ENCODE peak calls at places on chromosomes 6 and 20, in ten cellular contexts. J, S, W, K, O, G, E, B, C and D are unnamed samples.

GRCh38 chr6:88380083-88380482 is 213.9 kb upstream of the CNR1 start:
- DNase-seq in E (no peak), J (peak; percentile 77), K (peak; percentile 27), O (no peak), S (peak; percentile 64), G (no peak), C (no peak), B (peak; percentile 88), W (no peak), D (peak; percentile 65)

GRCh38 chr6:73653571-73654424 is at the start of gene SLC17A5:
- DNase-seq in W (peak; percentile 76), J (peak; percentile 97), K (peak; percentile 94), G (peak; percentile 95), S (peak; percentile 95), B (peak; percentile 99), C (peak; percentile 88), O (peak; percentile 86), E (peak; percentile 94), D (peak; percentile 92)

GRCh38 chr6:15892369-15892768 is 229.5 kb upstream of the DTNBP1 start:
- DNase-seq in K (no peak), B (no peak), C (no peak), S (no peak), J (no peak), W (no peak), E (no peak), O (no peak), G (no peak), D (peak; percentile 70)

GRCh38 chr6:72783035-72783434 is 161.2 kb downstream of the KCNQ5 start:
- DNase-seq in W (no peak), E (no peak), K (no peak), S (no peak), J (no peak), G (no peak), O (no peak), C (no peak), B (no peak), D (no peak)

GRCh38 chr6:72616406-72617015 is 5.4 kb upstream of the KCNQ5 start:
- DNase-seq in C (no peak), O (peak; percentile 32), E (no peak), B (no peak), G (peak; percentile 67), J (peak; percentile 55), K (no peak), W (no peak), S (peak; percentile 59), D (peak; percentile 63)

GRCh38 chr6:166586424-166587156 is at the start of gene RAMACL:
- DNase-seq in K (no peak), C (peak; percentile 8), J (no peak), O (peak; percentile 40), E (peak; percentile 61), W (no peak), B (peak; percentile 49), S (no peak), G (peak; percentile 74), D (peak; percentile 7)

GRCh38 chr20:22001886-22002285 is 296.4 kb downstream of the PAX1 start:
- DNase-seq in B (no peak), K (no peak), E (no peak), O (no peak), G (no peak), W (no peak), C (no peak), J (peak; percentile 33), S (no peak), D (no peak)

GRCh38 chr6:168050861-168051586 is 28.0 kb downstream of the FRMD1 start:
- DNase-seq in O (no peak), S (no peak), J (no peak), E (no peak), G (no peak), K (no peak), W (no peak), C (no peak), B (no peak), D (no peak)

GRCh38 chr20:47558295-47558694 is 56.6 kb downstream of the NCOA3 start:
- DNase-seq in S (no peak), K (no peak), B (peak; percentile 57), W (no peak), J (no peak), E (no peak), C (no peak), G (no peak), O (no peak), D (no peak)

GRCh38 chr6:52843600-52843999 is 3.0 kb upstream of the GSTA5 start:
- DNase-seq in K (no peak), G (no peak), O (no peak), J (no peak), B (no peak), W (no peak), S (no peak), E (no peak), C (no peak), D (no peak)

GRCh38 chr6:21305827-21306469 is 287.6 kb upstream of the SOX4 start:
- DNase-seq in K (no peak), O (no peak), E (no peak), B (no peak), G (no peak), S (peak; percentile 50), J (peak; percentile 37), C (no peak), W (no peak), D (peak; percentile 33)

GRCh38 chr6:73888050-73888449 is 192.0 kb downstream of the CD109 start:
- DNase-seq in B (no peak), E (no peak), C (no peak), O (no peak), W (no peak), S (peak; percentile 13), J (no peak), K (no peak), G (no peak), D (no peak)

GRCh38 chr6:167858086-167858591 is 31.4 kb downstream of the AFDN start:
- DNase-seq in G (no peak), K (no peak), J (peak; percentile 40), S (peak; percentile 49), C (no peak), W (no peak), O (no peak), E (no peak), B (no peak), D (no peak)

GRCh38 chr6:17173071-17173470 is 71.2 kb downstream of the STMND1 start:
- DNase-seq in C (no peak), G (no peak), W (no peak), K (no peak), B (no peak), O (no peak), E (no peak), S (peak; percentile 19), J (peak; percentile 8), D (no peak)

GRCh38 chr20:23106271-23106851 is 20.2 kb upstream of the CD93 start:
- DNase-seq in S (peak; percentile 68), W (no peak), J (no peak), E (no peak), C (no peak), K (no peak), B (no peak), O (no peak), G (no peak), D (no peak)

GRCh38 chr20:11719153-11719552 is 198.5 kb upstream of the BTBD3 start:
- DNase-seq in W (no peak), S (no peak), G (no peak), K (no peak), J (no peak), O (no peak), E (no peak), B (no peak), C (no peak), D (no peak)

GRCh38 chr20:10927011-10927583 is 253.3 kb upstream of the JAG1 start:
- DNase-seq in E (no peak), K (no peak), J (no peak), O (no peak), W (no peak), G (no peak), C (no peak), B (no peak), S (no peak), D (no peak)

GRCh38 chr6:15622045-15622750 is 40.6 kb downstream of the DTNBP1 start:
- DNase-seq in B (no peak), O (no peak), J (no peak), S (peak; percentile 23), C (no peak), E (no peak), G (no peak), W (no peak), K (no peak), D (peak; percentile 21)

GRCh38 chr20:57392512-57393271 is 1.5 kb downstream of the RBM38 start:
- DNase-seq in G (peak; percentile 72), W (peak; percentile 73), K (peak; percentile 61), J (no peak), E (peak; percentile 96), S (no peak), B (no peak), C (peak; percentile 49), O (peak; percentile 95), D (peak; percentile 12)

GRCh38 chr6:144675231-144675861 is 390.2 kb downstream of the UTRN start:
- DNase-seq in O (peak; percentile 35), S (peak; percentile 59), W (no peak), B (peak; percentile 81), C (no peak), K (no peak), J (no peak), G (peak; percentile 49), E (peak; percentile 75), D (no peak)

GRCh38 chr20:32448306-32449056 is 90.3 kb downstream of the ASXL1 start:
- DNase-seq in S (no peak), B (peak; percentile 84), C (no peak), J (no peak), E (no peak), G (no peak), W (no peak), K (no peak), O (no peak), D (no peak)

GRCh38 chr6:46983007-46983411 is 59.1 kb downstream of the ADGRF1 start:
- DNase-seq in W (no peak), S (peak; percentile 9), E (no peak), O (no peak), B (no peak), K (no peak), G (no peak), J (peak; percentile 20), C (no peak), D (no peak)

GRCh38 chr6:40054602-40055001 is 120.3 kb upstream of the MOCS1 start:
- DNase-seq in K (no peak), W (no peak), O (no peak), B (no peak), E (no peak), J (no peak), G (no peak), C (no peak), S (no peak), D (no peak)

GRCh38 chr6:82862543-82862942 is 203.1 kb downstream of the UBE3D start:
- DNase-seq in G (no peak), W (no peak), J (peak; percentile 61), B (no peak), K (no peak), S (peak; percentile 73), C (no peak), E (no peak), O (no peak), D (no peak)

GRCh38 chr20:50043573-50044352 is 61.0 kb downstream of the SNAI1 start:
- DNase-seq in W (no peak), G (no peak), C (no peak), O (no peak), K (no peak), S (no peak), E (no peak), B (no peak), J (no peak), D (no peak)